ENCODE peak calls at places on chromosomes 6 and 20, in eight cellular contexts. One of them, this sample, is unnamed.

GRCh38 chr6:79137671-79138070 is 59.6 kb upstream of the PHIP start:
- DNase-seq in GM23338: no peak
- DNase-seq in left lung: no peak
- DNase-seq in epithelial cell of prostate: no peak
- DNase-seq in naive thymus-derived CD4-positive, alpha-beta T cell: no peak
- DNase-seq in uterus: no peak
- DNase-seq in upper lobe of right lung: no peak
- DNase-seq in left ventricle myocardium inferior: no peak
- DNase-seq in this sample: no peak

GRCh38 chr6:143139239-143139784 is 78.6 kb downstream of the AIG1 start:
- DNase-seq in GM23338: no peak
- DNase-seq in epithelial cell of prostate: no peak
- DNase-seq in naive thymus-derived CD4-positive, alpha-beta T cell: no peak
- DNase-seq in uterus: no peak
- DNase-seq in left lung: no peak
- DNase-seq in upper lobe of right lung: no peak
- DNase-seq in left ventricle myocardium inferior: no peak
- DNase-seq in this sample: no peak

GRCh38 chr6:118581489-118581959 is 33.4 kb downstream of the PLN start:
- DNase-seq in epithelial cell of prostate: no peak
- DNase-seq in left ventricle myocardium inferior: no peak
- DNase-seq in GM23338: no peak
- DNase-seq in naive thymus-derived CD4-positive, alpha-beta T cell: no peak
- DNase-seq in upper lobe of right lung: no peak
- DNase-seq in uterus: no peak
- DNase-seq in left lung: no peak
- DNase-seq in this sample: no peak

GRCh38 chr20:17964073-17964472 is 4.5 kb downstream of the SNX5 start:
- DNase-seq in naive thymus-derived CD4-positive, alpha-beta T cell: no peak
- DNase-seq in left ventricle myocardium inferior: no peak
- DNase-seq in uterus: no peak
- DNase-seq in left lung: no peak
- DNase-seq in epithelial cell of prostate: no peak
- DNase-seq in GM23338: no peak
- DNase-seq in upper lobe of right lung: no peak
- DNase-seq in this sample: no peak

GRCh38 chr6:128532110-128532509 is 11.7 kb upstream of the PTPRK start:
- DNase-seq in GM23338: no peak
- DNase-seq in left ventricle myocardium inferior: no peak
- DNase-seq in left lung: no peak
- DNase-seq in upper lobe of right lung: no peak
- DNase-seq in uterus: no peak
- DNase-seq in epithelial cell of prostate: no peak
- DNase-seq in naive thymus-derived CD4-positive, alpha-beta T cell: no peak
- DNase-seq in this sample: no peak

GRCh38 chr20:10239954-10240353 is 21.3 kb downstream of the SNAP25 start:
- DNase-seq in epithelial cell of prostate: peak; percentile 81
- DNase-seq in left lung: no peak
- DNase-seq in GM23338: no peak
- DNase-seq in upper lobe of right lung: peak; percentile 75
- DNase-seq in left ventricle myocardium inferior: no peak
- DNase-seq in naive thymus-derived CD4-positive, alpha-beta T cell: no peak
- DNase-seq in uterus: no peak
- DNase-seq in this sample: no peak

GRCh38 chr6:100657678-100658330 is 193.1 kb upstream of the SIM1 start:
- DNase-seq in epithelial cell of prostate: no peak
- DNase-seq in left lung: no peak
- DNase-seq in naive thymus-derived CD4-positive, alpha-beta T cell: no peak
- DNase-seq in left ventricle myocardium inferior: no peak
- DNase-seq in upper lobe of right lung: no peak
- DNase-seq in uterus: no peak
- DNase-seq in GM23338: no peak
- DNase-seq in this sample: no peak

GRCh38 chr20:9616455-9616805 is 102.0 kb downstream of the LAMP5 start:
- DNase-seq in upper lobe of right lung: no peak
- DNase-seq in GM23338: peak; percentile 11
- DNase-seq in epithelial cell of prostate: no peak
- DNase-seq in left ventricle myocardium inferior: no peak
- DNase-seq in uterus: no peak
- DNase-seq in left lung: no peak
- DNase-seq in naive thymus-derived CD4-positive, alpha-beta T cell: no peak
- DNase-seq in this sample: no peak

GRCh38 chr6:112481256-112481655 is 134.1 kb downstream of the RFPL4B start:
- DNase-seq in epithelial cell of prostate: no peak
- DNase-seq in left ventricle myocardium inferior: no peak
- DNase-seq in uterus: no peak
- DNase-seq in upper lobe of right lung: no peak
- DNase-seq in left lung: no peak
- DNase-seq in naive thymus-derived CD4-positive, alpha-beta T cell: no peak
- DNase-seq in GM23338: no peak
- DNase-seq in this sample: no peak

GRCh38 chr6:52994789-52995078 is 350 bp downstream of the GSTA4 start:
- DNase-seq in upper lobe of right lung: peak; percentile 77
- DNase-seq in GM23338: peak; percentile 57
- DNase-seq in left ventricle myocardium inferior: peak; percentile 27
- DNase-seq in uterus: peak; percentile 44
- DNase-seq in epithelial cell of prostate: no peak
- DNase-seq in left lung: peak; percentile 83
- DNase-seq in naive thymus-derived CD4-positive, alpha-beta T cell: no peak
- DNase-seq in this sample: peak; percentile 62

GRCh38 chr6:93300661-93301060 is 118.7 kb downstream of the EPHA7 start:
- DNase-seq in upper lobe of right lung: no peak
- DNase-seq in left ventricle myocardium inferior: no peak
- DNase-seq in GM23338: no peak
- DNase-seq in uterus: no peak
- DNase-seq in epithelial cell of prostate: no peak
- DNase-seq in naive thymus-derived CD4-positive, alpha-beta T cell: no peak
- DNase-seq in left lung: no peak
- DNase-seq in this sample: no peak

GRCh38 chr6:136066005-136066404 is 184.1 kb downstream of the MTFR2 start:
- DNase-seq in upper lobe of right lung: no peak
- DNase-seq in naive thymus-derived CD4-positive, alpha-beta T cell: no peak
- DNase-seq in epithelial cell of prostate: no peak
- DNase-seq in left ventricle myocardium inferior: no peak
- DNase-seq in uterus: no peak
- DNase-seq in left lung: no peak
- DNase-seq in GM23338: no peak
- DNase-seq in this sample: no peak

GRCh38 chr6:89035252-89036106 is 45.1 kb upstream of the PNRC1 start:
- DNase-seq in epithelial cell of prostate: peak; percentile 99
- DNase-seq in naive thymus-derived CD4-positive, alpha-beta T cell: no peak
- DNase-seq in upper lobe of right lung: peak; percentile 78
- DNase-seq in GM23338: no peak
- DNase-seq in left lung: no peak
- DNase-seq in left ventricle myocardium inferior: peak; percentile 78
- DNase-seq in uterus: peak; percentile 96
- DNase-seq in this sample: peak; percentile 60

DNA sequence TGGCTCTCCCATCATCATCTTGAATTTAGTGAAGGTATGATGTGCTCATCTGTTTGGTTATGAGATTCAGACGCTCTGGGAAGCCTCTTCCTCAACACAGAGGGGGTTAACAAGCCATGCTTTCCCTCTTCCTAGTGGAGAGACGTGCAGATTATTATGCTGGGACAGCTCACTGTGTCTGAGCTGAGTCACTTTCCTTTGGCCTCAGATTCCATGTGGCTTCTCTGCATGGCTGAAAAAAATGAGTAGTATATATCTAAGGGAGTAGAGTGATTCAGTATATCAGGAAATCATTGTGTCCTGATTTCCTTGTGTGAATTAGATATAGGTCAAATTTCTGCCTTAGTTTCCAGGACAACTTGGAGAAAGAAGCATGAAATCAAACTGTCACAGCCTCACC is 52.6 kb downstream of the FIG4 start:
- DNase-seq in left lung: no peak
- DNase-seq in naive thymus-derived CD4-positive, alpha-beta T cell: no peak
- DNase-seq in epithelial cell of prostate: no peak
- DNase-seq in GM23338: no peak
- DNase-seq in upper lobe of right lung: no peak
- DNase-seq in uterus: no peak
- DNase-seq in left ventricle myocardium inferior: no peak
- DNase-seq in this sample: no peak
- H3K27ac ChIP-seq in left lung: no peak overlapping the region
- H3K27ac ChIP-seq in naive thymus-derived CD4-positive, alpha-beta T cell: no peak overlapping the region
- H3K27ac ChIP-seq in epithelial cell of prostate: no peak overlapping the region
- H3K27ac ChIP-seq in GM23338: no peak overlapping the region
- H3K27ac ChIP-seq in upper lobe of right lung: no peak overlapping the region
- H3K27ac ChIP-seq in uterus: no peak overlapping the region
- H3K27ac ChIP-seq in left ventricle myocardium inferior: no peak overlapping the region
- H3K27ac ChIP-seq in this sample: no peak overlapping the region

GRCh38 chr6:160224599-160225237 is 33.9 kb downstream of the SLC22A2 start:
- DNase-seq in left ventricle myocardium inferior: no peak
- DNase-seq in left lung: no peak
- DNase-seq in naive thymus-derived CD4-positive, alpha-beta T cell: no peak
- DNase-seq in GM23338: no peak
- DNase-seq in uterus: no peak
- DNase-seq in epithelial cell of prostate: no peak
- DNase-seq in upper lobe of right lung: no peak
- DNase-seq in this sample: no peak

GRCh38 chr6:160226118-160226541 is 32.5 kb downstream of the SLC22A2 start:
- DNase-seq in GM23338: no peak
- DNase-seq in naive thymus-derived CD4-positive, alpha-beta T cell: no peak
- DNase-seq in left ventricle myocardium inferior: no peak
- DNase-seq in epithelial cell of prostate: no peak
- DNase-seq in upper lobe of right lung: no peak
- DNase-seq in uterus: no peak
- DNase-seq in left lung: no peak
- DNase-seq in this sample: no peak

GRCh38 chr6:160221918-160222317 is 36.7 kb downstream of the SLC22A2 start:
- DNase-seq in upper lobe of right lung: no peak
- DNase-seq in GM23338: no peak
- DNase-seq in left ventricle myocardium inferior: no peak
- DNase-seq in naive thymus-derived CD4-positive, alpha-beta T cell: no peak
- DNase-seq in uterus: no peak
- DNase-seq in left lung: no peak
- DNase-seq in epithelial cell of prostate: no peak
- DNase-seq in this sample: no peak

GRCh38 chr6:160221423-160221822 is 37.2 kb downstream of the SLC22A2 start:
- DNase-seq in naive thymus-derived CD4-positive, alpha-beta T cell: no peak
- DNase-seq in left lung: no peak
- DNase-seq in left ventricle myocardium inferior: no peak
- DNase-seq in upper lobe of right lung: no peak
- DNase-seq in uterus: no peak
- DNase-seq in GM23338: peak; percentile 75
- DNase-seq in epithelial cell of prostate: no peak
- DNase-seq in this sample: no peak

DNA sequence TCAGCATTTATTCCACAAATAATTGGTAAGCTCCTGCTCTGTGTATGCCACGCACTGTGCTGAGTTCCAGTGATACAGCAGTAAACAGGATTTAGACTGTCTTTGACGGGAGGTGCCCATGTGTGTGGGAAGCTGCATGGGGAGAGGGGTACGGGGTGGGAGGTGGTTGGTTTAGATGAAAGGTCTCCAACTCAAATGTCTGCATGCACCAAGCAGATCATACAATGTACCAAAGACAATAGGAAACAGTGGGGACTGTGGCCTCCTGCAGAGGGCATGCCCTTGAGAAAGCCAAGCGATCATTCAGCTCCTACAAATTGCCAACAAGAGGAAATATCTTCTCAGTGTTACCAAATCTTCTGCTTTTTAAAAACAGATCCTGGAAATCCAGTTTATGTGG is 36.1 kb downstream of the SLC22A2 start:
- DNase-seq in left lung: no peak
- DNase-seq in upper lobe of right lung: no peak
- DNase-seq in uterus: no peak
- DNase-seq in GM23338: peak; percentile 58
- DNase-seq in epithelial cell of prostate: no peak
- DNase-seq in left ventricle myocardium inferior: no peak
- DNase-seq in naive thymus-derived CD4-positive, alpha-beta T cell: no peak
- DNase-seq in this sample: no peak
- H3K27ac ChIP-seq in left lung: no peak overlapping the region
- H3K27ac ChIP-seq in upper lobe of right lung: no peak overlapping the region
- H3K27ac ChIP-seq in uterus: no peak overlapping the region
- H3K27ac ChIP-seq in GM23338: peak overlapping the region; percentile 69
- H3K27ac ChIP-seq in epithelial cell of prostate: no peak overlapping the region
- H3K27ac ChIP-seq in left ventricle myocardium inferior: no peak overlapping the region
- H3K27ac ChIP-seq in naive thymus-derived CD4-positive, alpha-beta T cell: no peak overlapping the region
- H3K27ac ChIP-seq in this sample: no peak overlapping the region

GRCh38 chr6:46637933-46638332 is 14.7 kb downstream of the CYP39A1 start:
- DNase-seq in uterus: no peak
- DNase-seq in left lung: no peak
- DNase-seq in naive thymus-derived CD4-positive, alpha-beta T cell: no peak
- DNase-seq in GM23338: no peak
- DNase-seq in epithelial cell of prostate: no peak
- DNase-seq in upper lobe of right lung: no peak
- DNase-seq in left ventricle myocardium inferior: no peak
- DNase-seq in this sample: no peak
- H3K27ac ChIP-seq in uterus: no peak overlapping the region
- H3K27ac ChIP-seq in left lung: no peak overlapping the region
- H3K27ac ChIP-seq in naive thymus-derived CD4-positive, alpha-beta T cell: no peak overlapping the region
- H3K27ac ChIP-seq in GM23338: no peak overlapping the region
- H3K27ac ChIP-seq in epithelial cell of prostate: peak overlapping the region; percentile 51
- H3K27ac ChIP-seq in upper lobe of right lung: no peak overlapping the region
- H3K27ac ChIP-seq in left ventricle myocardium inferior: no peak overlapping the region
- H3K27ac ChIP-seq in this sample: no peak overlapping the region

GRCh38 chr20:6709865-6710595 is 57.5 kb upstream of the BMP2 start:
- DNase-seq in upper lobe of right lung: no peak
- DNase-seq in epithelial cell of prostate: no peak
- DNase-seq in left lung: no peak
- DNase-seq in left ventricle myocardium inferior: no peak
- DNase-seq in GM23338: peak; percentile 10
- DNase-seq in naive thymus-derived CD4-positive, alpha-beta T cell: no peak
- DNase-seq in uterus: no peak
- DNase-seq in this sample: no peak

GRCh38 chr20:6705106-6705766 is 62.2 kb upstream of the BMP2 start:
- DNase-seq in uterus: no peak
- DNase-seq in left lung: no peak
- DNase-seq in epithelial cell of prostate: no peak
- DNase-seq in naive thymus-derived CD4-positive, alpha-beta T cell: no peak
- DNase-seq in left ventricle myocardium inferior: no peak
- DNase-seq in GM23338: no peak
- DNase-seq in upper lobe of right lung: no peak
- DNase-seq in this sample: no peak

GRCh38 chr20:6707231-6707870 is 60.1 kb upstream of the BMP2 start:
- DNase-seq in epithelial cell of prostate: no peak
- DNase-seq in naive thymus-derived CD4-positive, alpha-beta T cell: no peak
- DNase-seq in left lung: no peak
- DNase-seq in upper lobe of right lung: no peak
- DNase-seq in uterus: no peak
- DNase-seq in left ventricle myocardium inferior: no peak
- DNase-seq in GM23338: no peak
- DNase-seq in this sample: no peak

GRCh38 chr20:6705920-6706500 is 61.5 kb upstream of the BMP2 start:
- DNase-seq in naive thymus-derived CD4-positive, alpha-beta T cell: no peak
- DNase-seq in left ventricle myocardium inferior: no peak
- DNase-seq in upper lobe of right lung: no peak
- DNase-seq in left lung: no peak
- DNase-seq in uterus: no peak
- DNase-seq in epithelial cell of prostate: no peak
- DNase-seq in GM23338: no peak
- DNase-seq in this sample: no peak

DNA sequence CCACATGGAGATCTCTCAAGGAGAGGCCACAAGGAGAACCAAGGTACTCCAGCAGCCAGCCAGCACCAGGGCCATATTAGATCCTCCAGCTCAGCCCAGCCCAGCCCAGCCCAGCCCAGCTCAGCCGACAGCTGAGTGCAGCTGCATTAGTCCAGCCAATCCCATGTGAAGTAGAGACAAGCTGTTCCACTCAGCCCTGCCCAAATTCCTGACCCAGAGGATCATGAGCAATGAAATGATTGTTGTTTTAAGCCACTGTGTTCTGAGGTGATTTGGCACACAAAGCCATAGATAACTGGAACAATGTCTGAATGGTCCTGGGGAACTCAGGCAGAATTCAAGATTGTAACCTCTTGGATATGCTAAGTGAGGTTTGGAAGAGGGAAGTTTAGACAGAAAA is 59.5 kb upstream of the BMP2 start:
- DNase-seq in left lung: peak; percentile 83
- DNase-seq in uterus: no peak
- DNase-seq in naive thymus-derived CD4-positive, alpha-beta T cell: no peak
- DNase-seq in epithelial cell of prostate: peak; percentile 69
- DNase-seq in left ventricle myocardium inferior: peak; percentile 65
- DNase-seq in GM23338: no peak
- DNase-seq in upper lobe of right lung: peak; percentile 88
- DNase-seq in this sample: no peak
- H3K27ac ChIP-seq in left lung: peak overlapping the region; percentile 68
- H3K27ac ChIP-seq in uterus: no peak overlapping the region
- H3K27ac ChIP-seq in naive thymus-derived CD4-positive, alpha-beta T cell: no peak overlapping the region
- H3K27ac ChIP-seq in epithelial cell of prostate: peak overlapping the region; percentile 87
- H3K27ac ChIP-seq in left ventricle myocardium inferior: peak overlapping the region; percentile 53
- H3K27ac ChIP-seq in GM23338: no peak overlapping the region
- H3K27ac ChIP-seq in upper lobe of right lung: peak overlapping the region; percentile 78
- H3K27ac ChIP-seq in this sample: no peak overlapping the region